ENCODE peak calls at places on chromosomes 13 and 19, in four cellular contexts. D is upper lobe of right lung, P is tibial artery, H is SK-N-SH. K is an unnamed sample.

GRCh38 chr19:44988896-44989563 is 12.2 kb upstream of the RELB start:
- DNase-seq in P (peak; percentile 74), D (peak; percentile 78), H (peak; percentile 87), K (peak; percentile 60)

GRCh38 chr13:44165172-44165894 is 208.3 kb upstream of the SERP2 start:
- DNase-seq in H (no peak), P (no peak), D (no peak), K (no peak)

GRCh38 chr19:45211751-45212381 is 33.3 kb downstream of the BLOC1S3 start:
- DNase-seq in D (peak; percentile 76), P (no peak), H (peak; percentile 27), K (no peak)

GRCh38 chr13:77698211-77699058 is 948 bp downstream of the SLAIN1 start:
- DNase-seq in H (peak; percentile 72), P (peak; percentile 66), D (peak; percentile 78), K (no peak)

GRCh38 chr13:79246575-79246949 is 159.5 kb downstream of the RBM26 start:
- DNase-seq in H (no peak), D (no peak), P (no peak), K (no peak)

GRCh38 chr13:52454459-52454824 is 836 bp upstream of the CKAP2 start:
- DNase-seq in D (no peak), H (peak; percentile 34), P (no peak), K (no peak)

GRCh38 chr19:46692918-46693722 is 23.8 kb downstream of the PRKD2 start:
- DNase-seq in P (no peak), D (no peak), H (peak; percentile 13), K (no peak)

GRCh38 chr13:73835138-73835721 is 299.0 kb downstream of the KLF12 start:
- DNase-seq in H (peak; percentile 33), P (no peak), D (no peak), K (no peak)

GRCh38 chr19:36081385-36081784 is 26.7 kb downstream of the WDR62 start:
- DNase-seq in D (no peak), P (no peak), H (no peak), K (no peak)

GRCh38 chr19:47494729-47495128 is 10.7 kb upstream of the KPTN start:
- DNase-seq in D (no peak), P (no peak), H (peak; percentile 98), K (no peak)

GRCh38 chr19:35341006-35341405 is 6.7 kb upstream of the FFAR1 start:
- DNase-seq in H (no peak), D (no peak), P (no peak), K (no peak)

GRCh38 chr13:98576215-98576945 is 527 bp downstream of the STK24 start:
- DNase-seq in D (peak; percentile 82), H (peak; percentile 80), P (peak; percentile 80), K (peak; percentile 50)

GRCh38 chr19:19279062-19279612 is 6.0 kb upstream of the TM6SF2 start:
- DNase-seq in P (no peak), D (no peak), H (no peak), K (no peak)

GRCh38 chr19:56543776-56544175 is 5.0 kb downstream of the ZFP28 start:
- DNase-seq in D (no peak), P (no peak), H (no peak), K (no peak)
- H3K9me3 ChIP-seq in D (peaks cover 60% of the 10 kb centered on the region), P (peaks cover 70% of the 10 kb centered on the region), H (peaks cover 7% of the 10 kb centered on the region), K (peaks cover 20% of the 10 kb centered on the region)

GRCh38 chr13:46682015-46682414 is 114.9 kb downstream of the ESD start:
- DNase-seq in D (no peak), H (no peak), P (no peak), K (no peak)

GRCh38 chr13:46683879-46684278 is 113.1 kb downstream of the ESD start:
- DNase-seq in H (no peak), D (no peak), P (no peak), K (no peak)

GRCh38 chr13:46676378-46676725 is 120.6 kb downstream of the ESD start:
- DNase-seq in D (no peak), P (no peak), H (no peak), K (no peak)

GRCh38 chr13:46675016-46675415 is 121.9 kb downstream of the ESD start:
- DNase-seq in P (no peak), H (no peak), D (no peak), K (no peak)

GRCh38 chr13:46679369-46680180 is 117.4 kb downstream of the ESD start:
- DNase-seq in H (peak; percentile 64), P (no peak), D (no peak), K (peak; percentile 19)
- H3K4me3 ChIP-seq in H (peak overlapping the region; percentile 63), P (peak overlapping the region; percentile 40), D (peak overlapping the region; percentile 30), K (peak overlapping the region; percentile 11)

GRCh38 chr19:38815059-38816001 is 2.6 kb upstream of the LGALS4 start:
- DNase-seq in D (no peak), P (no peak), H (peak; percentile 41), K (no peak)
- H3K36me3 ChIP-seq in D (peaks cover 48% of the 10 kb centered on the region), P (peaks cover 35% of the 10 kb centered on the region), H (no peaks in the 10 kb centered on the region), K (peaks cover 14% of the 10 kb centered on the region)

GRCh38 chr19:29872224-29872731 is 60.5 kb downstream of the CCNE1 start:
- DNase-seq in P (no peak), H (peak; percentile 49), D (peak; percentile 62), K (no peak)
- H3K9me3 ChIP-seq in P (peaks cover 9% of the 10 kb centered on the region), H (no peaks in the 10 kb centered on the region), D (no peaks in the 10 kb centered on the region), K (no peaks in the 10 kb centered on the region)

GRCh38 chr13:32309812-32310706 is 5.1 kb downstream of the ZAR1L start:
- DNase-seq in P (no peak), D (no peak), H (peak; percentile 47), K (no peak)
- H3K4me3 ChIP-seq in P (peak overlapping the region; percentile 31), D (peak overlapping the region; percentile 38), H (peak overlapping the region; percentile 27), K (no peak overlapping the region)

DNA sequence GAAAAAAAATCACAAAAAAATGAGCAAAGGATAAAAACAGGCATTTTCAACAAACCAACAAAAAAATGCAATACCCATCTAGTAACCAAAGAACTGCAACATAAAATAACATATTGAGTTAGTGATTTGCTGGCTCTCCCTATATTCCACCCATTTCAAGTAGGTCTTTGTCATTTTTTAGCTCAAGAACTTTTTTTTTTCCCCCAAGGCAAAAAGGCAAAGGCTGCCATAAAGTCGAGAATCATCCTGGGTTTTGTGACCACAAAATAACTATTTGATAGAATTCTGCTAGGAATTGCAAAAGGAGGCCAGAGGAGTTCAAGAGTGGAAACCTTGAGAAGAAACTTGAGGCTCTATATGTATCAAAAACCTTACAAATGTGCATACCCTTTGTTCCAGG is 5.5 kb downstream of the SAFB2 start:
- DNase-seq in H (no peak), P (no peak), D (no peak), K (no peak)
- H3K36me3 ChIP-seq in H (peaks cover 69% of the 10 kb centered on the region), P (peaks cover 71% of the 10 kb centered on the region), D (peaks cover 93% of the 10 kb centered on the region), K (peaks cover 72% of the 10 kb centered on the region)

DNA sequence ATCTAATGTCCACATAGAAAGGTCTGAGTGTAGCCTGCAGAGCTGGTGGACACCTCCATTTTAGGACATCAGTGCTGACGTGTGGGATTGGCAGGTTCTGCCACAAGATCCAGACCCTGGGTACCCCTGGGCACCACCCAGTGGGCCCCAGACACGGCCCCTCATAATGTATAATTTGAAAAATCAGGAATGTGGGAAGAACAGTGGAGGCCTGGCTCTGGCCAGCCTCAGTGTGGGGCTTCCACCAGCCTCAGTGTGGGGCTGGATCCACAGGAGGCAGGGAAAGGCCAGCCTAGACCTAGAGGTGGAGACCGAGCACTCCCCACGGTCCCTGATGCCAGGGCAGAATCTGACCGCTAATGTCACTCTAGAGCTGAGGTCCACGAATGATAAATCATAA is 150.7 kb upstream of the SOX1 start:
- DNase-seq in P (no peak), H (no peak), D (no peak), K (no peak)
- H3K9me3 ChIP-seq in P (no peaks in the 10 kb centered on the region), H (no peaks in the 10 kb centered on the region), D (no peaks in the 10 kb centered on the region), K (no peaks in the 10 kb centered on the region)